ENCODE peak calls at places on chromosomes 2 and 18, in four cellular contexts. P is H1, L is HepG2, D is K562. T is an unnamed sample.

GRCh38 chr2:128520340-128520739 is 201.7 kb upstream of the HS6ST1 start:
- DNase-seq in D (no peak), L (no peak), P (no peak), T (no peak)

GRCh38 chr18:80157708-80158343 is 48.8 kb downstream of the ADNP2 start:
- DNase-seq in D (peak), L (peak), P (no peak), T (peak)

GRCh38 chr2:191636235-191636543 is 41.7 kb upstream of the NABP1 start:
- DNase-seq in P (no peak), L (peak), D (no peak), T (peak)

GRCh38 chr18:48270929-48271328 is 138.3 kb downstream of the ZBTB7C start:
- DNase-seq in P (no peak), D (no peak), L (no peak), T (no peak)

GRCh38 chr2:110211938-110212858 is at the start of gene MTLN:
- DNase-seq in P (no peak), D (peak), L (peak), T (peak)

GRCh38 chr18:46917808-46918600 is 602 bp downstream of the KATNAL2 start:
- DNase-seq in L (no peak), D (peak), P (peak), T (no peak)

GRCh38 chr2:153214349-153214748 is 264.2 kb downstream of the RPRM start:
- DNase-seq in P (no peak), D (no peak), L (no peak), T (no peak)

GRCh38 chr2:65055427-65056214 is 595 bp upstream of the CEP68 start:
- DNase-seq in D (peak), P (no peak), L (no peak), T (no peak)

GRCh38 chr2:100262555-100263320 is 59.6 kb downstream of the LONRF2 start:
- DNase-seq in L (peak), D (peak), P (no peak), T (peak)

GRCh38 chr18:58227361-58227930 is 183.4 kb downstream of the NEDD4L start:
- DNase-seq in P (no peak), D (no peak), L (no peak), T (no peak)

GRCh38 chr2:138565251-138565598 is 63.7 kb downstream of the SPOPL start:
- DNase-seq in L (no peak), D (no peak), P (no peak), T (no peak)

GRCh38 chr2:151614606-151615306 is 119.5 kb downstream of the NEB start:
- DNase-seq in D (no peak), P (no peak), L (no peak), T (no peak)

GRCh38 chr2:201600906-201601305 is 42.4 kb downstream of the TMEM237 start:
- DNase-seq in P (no peak), L (no peak), D (no peak), T (no peak)

GRCh38 chr2:119142822-119143221 is 15.7 kb downstream of the C1QL2 start:
- DNase-seq in P (no peak), D (no peak), L (peak), T (no peak)

GRCh38 chr2:42971381-42971780 is 179.0 kb upstream of the HAAO start:
- DNase-seq in P (no peak), L (no peak), D (no peak), T (no peak)

GRCh38 chr2:85277416-85278158 is 50.2 kb downstream of the TGOLN2 start:
- DNase-seq in P (no peak), L (no peak), D (no peak), T (no peak)

GRCh38 chr2:184367211-184367610 is 231.1 kb upstream of the ZNF804A start:
- DNase-seq in L (no peak), P (no peak), D (no peak), T (no peak)

GRCh38 chr2:120703330-120703994 is 32.2 kb upstream of the GLI2 start:
- DNase-seq in P (no peak), D (no peak), L (no peak), T (peak)

GRCh38 chr2:172928754-172929153 is 146.9 kb upstream of the MAP3K20 start:
- DNase-seq in D (no peak), L (no peak), P (no peak), T (no peak)

GRCh38 chr18:57267368-57267767 is 85.0 kb upstream of the ST8SIA3 start:
- DNase-seq in L (no peak), P (no peak), D (no peak), T (no peak)

GRCh38 chr2:114642371-114642770 is 199.9 kb downstream of the DPP10 start:
- DNase-seq in P (no peak), D (no peak), L (no peak), T (no peak)

GRCh38 chr18:80046961-80047541 is 12.8 kb downstream of the RBFA start:
- DNase-seq in P (no peak), D (no peak), L (no peak), T (no peak)

GRCh38 chr2:19351499-19351898 is 6.9 kb downstream of the OSR1 start:
- DNase-seq in D (no peak), P (no peak), L (no peak), T (no peak)

GRCh38 chr18:9688036-9688741 is 19.9 kb upstream of the RAB31 start:
- DNase-seq in L (no peak), P (no peak), D (peak), T (no peak)

GRCh38 chr18:9681217-9681616 is 26.9 kb upstream of the RAB31 start:
- DNase-seq in P (no peak), L (no peak), D (no peak), T (no peak)

GRCh38 chr18:9682572-9682971 is 25.5 kb upstream of the RAB31 start:
- DNase-seq in D (no peak), L (no peak), P (no peak), T (no peak)

GRCh38 chr18:9683418-9684396 is 24.4 kb upstream of the RAB31 start:
- DNase-seq in D (peak), P (no peak), L (peak), T (peak)

GRCh38 chr18:9684901-9685738 is 23.0 kb upstream of the RAB31 start:
- DNase-seq in D (no peak), P (no peak), L (no peak), T (no peak)
- TF ChIP-seq MAX in D (no peak), P (no peak), L (no peak), T (no peak)

DNA sequence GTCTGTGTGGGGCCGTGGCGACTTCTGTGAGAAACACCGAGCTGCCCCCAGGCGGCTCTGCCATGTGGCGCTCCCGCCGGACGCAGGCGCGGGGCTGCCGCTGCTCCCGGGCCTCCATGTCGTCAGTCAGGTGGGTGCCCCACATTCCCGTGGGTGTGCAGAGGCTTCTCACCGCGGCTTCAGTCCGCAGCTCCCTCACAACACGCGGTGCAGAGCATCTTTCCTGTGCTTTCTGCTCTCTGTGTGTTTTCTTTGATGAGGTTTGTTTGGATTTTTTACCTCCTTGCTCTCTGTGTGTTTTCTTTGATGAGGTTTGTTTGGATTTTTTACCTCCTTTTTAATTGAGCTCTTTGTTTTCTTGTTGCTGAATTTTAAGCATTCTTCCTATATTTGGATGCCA is 13.0 kb downstream of the AQP12A start:
- DNase-seq in L (no peak), D (no peak), P (no peak), T (no peak)
- TF ChIP-seq FOSL1 in L (no peak), D (no peak), P (no peak), T (no peak)

GRCh38 chr2:239002960-239003932 is 155.4 kb downstream of the TWIST2 start:
- DNase-seq in D (no peak), P (no peak), L (no peak), T (no peak)
- H2AFZ ChIP-seq in D (no peak), P (no peak), L (no peak), T (no peak)

DNA sequence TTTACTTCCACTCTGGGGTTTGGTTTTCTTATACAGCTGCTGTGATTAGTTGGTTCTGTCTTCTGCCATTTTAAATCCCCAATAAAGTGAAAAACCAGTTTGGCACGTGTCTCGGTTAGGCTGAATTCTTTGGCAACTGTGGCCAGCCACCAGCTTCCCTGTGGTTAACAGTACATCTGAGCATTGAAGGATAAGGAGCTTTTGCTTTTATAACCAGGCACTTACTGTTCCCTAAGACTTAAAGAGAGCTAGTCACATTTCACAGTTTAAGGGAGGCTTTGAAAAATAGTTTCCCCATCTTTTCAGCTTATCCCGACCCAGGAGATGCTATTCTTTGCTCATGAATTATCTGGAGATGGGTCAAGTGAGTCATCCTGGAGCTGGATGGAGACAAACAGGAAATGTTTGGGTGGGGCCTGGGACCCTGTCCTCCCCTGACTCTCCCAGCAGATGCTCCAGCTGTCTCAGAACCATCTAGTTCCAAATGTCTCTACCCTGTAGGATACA is 57.3 kb upstream of the EML6 start:
- DNase-seq in L (peak), D (no peak), P (no peak), T (no peak)
- TF ChIP-seq MAX in L (no peak), D (no peak), P (no peak), T (no peak)

GRCh38 chr18:7954229-7954628 is 387.1 kb downstream of the PTPRM start:
- DNase-seq in D (no peak), P (no peak), L (no peak), T (no peak)
- TF ChIP-seq FOSL1 in D (no peak), P (no peak), L (no peak), T (no peak)

GRCh38 chr2:113173563-113174368 is at the start of gene PSD4:
- DNase-seq in L (no peak), D (peak), P (no peak), T (no peak)
- H2AFZ ChIP-seq in L (no peak), D (peak), P (no peak), T (no peak)

GRCh38 chr18:37529863-37530262 is 35.7 kb downstream of the CELF4 start:
- DNase-seq in D (no peak), P (no peak), L (no peak), T (no peak)

GRCh38 chr18:37535968-37536367 is 29.6 kb downstream of the CELF4 start:
- DNase-seq in D (no peak), L (no peak), P (no peak), T (no peak)

GRCh38 chr18:37534627-37535026 is 31.0 kb downstream of the CELF4 start:
- DNase-seq in P (no peak), L (no peak), D (no peak), T (no peak)

GRCh38 chr18:37533647-37534565 is 31.7 kb downstream of the CELF4 start:
- DNase-seq in P (no peak), D (no peak), L (no peak), T (no peak)

DNA sequence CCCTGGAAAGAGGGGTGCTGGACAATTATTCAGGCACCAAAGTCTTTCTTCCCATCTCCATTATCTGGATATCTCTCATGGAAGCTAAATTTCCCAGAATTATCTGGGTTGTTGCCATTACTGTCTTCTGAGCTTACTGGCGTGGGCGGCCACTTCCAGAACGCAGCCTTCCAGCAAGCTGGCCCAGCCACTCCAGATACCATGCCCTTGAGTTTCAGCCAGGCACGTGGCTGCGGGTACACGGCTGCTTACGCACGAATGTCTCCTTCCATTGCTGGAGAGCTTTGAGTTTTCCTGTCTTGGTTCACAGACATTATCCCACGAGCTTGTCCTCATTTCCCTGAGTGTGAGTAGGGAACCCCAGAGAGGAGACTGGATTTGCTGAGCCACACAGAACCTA is 32.7 kb downstream of the CELF4 start:
- DNase-seq in D (no peak), P (no peak), L (no peak), T (no peak)
- TF ChIP-seq MAX in D (no peak), P (no peak), L (no peak), T (no peak)

DNA sequence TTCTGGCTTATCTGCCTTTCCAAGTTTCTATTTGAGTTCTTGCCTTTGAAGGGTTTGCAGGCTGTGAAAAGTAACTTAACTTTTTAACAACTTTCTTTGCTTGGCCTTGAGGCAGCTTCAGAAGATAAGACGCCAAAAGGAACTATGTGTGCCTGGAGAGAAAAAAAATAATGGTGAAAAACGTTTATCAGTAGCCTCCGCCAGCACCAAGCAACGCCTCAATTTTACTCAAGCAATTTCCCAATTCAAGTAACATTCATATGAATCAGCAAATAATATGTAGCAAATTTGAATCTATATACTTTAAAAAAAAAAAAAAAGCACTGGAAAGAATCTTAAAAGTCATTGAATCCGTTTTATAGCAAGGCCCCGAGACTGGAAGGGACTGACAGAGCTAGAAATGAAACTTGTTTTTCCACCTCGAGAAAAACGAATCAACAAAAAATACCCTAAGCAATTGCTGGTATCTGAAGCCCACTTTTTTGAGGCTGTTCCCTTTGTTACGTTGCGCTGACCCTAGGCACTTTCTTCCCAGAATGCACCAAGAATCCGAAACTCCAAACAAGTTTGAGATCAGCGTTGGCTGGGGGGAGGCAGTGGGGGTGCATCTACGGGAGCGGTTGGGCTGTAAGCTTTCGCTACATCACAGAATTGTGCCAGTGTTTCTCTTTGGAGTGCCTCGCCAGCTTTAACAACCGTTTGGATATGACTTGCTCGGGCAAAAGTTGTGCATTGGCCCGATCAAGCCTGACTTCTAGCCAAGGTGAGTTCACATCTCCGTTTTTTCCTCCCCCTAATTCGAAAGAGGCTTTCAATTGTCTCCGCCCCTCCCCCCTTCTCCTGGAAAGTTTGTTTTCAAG is 2.7 kb upstream of the TGIF1 start:
- DNase-seq in P (no peak), D (peak), L (no peak), T (no peak)
- TF ChIP-seq FOSL1 in P (no peak), D (no peak), L (no peak), T (no peak)